ENCODE peak calls at places on chromosomes 16 and 17, in eight cellular contexts. G is fibroblast of the aortic adventitia, F is AG04450, M is kidney, J is RWPE1, W is omental fat pad, A is esophagus squamous epithelium, V is retinal pigment epithelial cell. C is an unnamed sample.

GRCh38 chr17:50626037-50626574 is 8.6 kb upstream of the ABCC3 start:
- DNase-seq in F (peak), V (peak), J (peak), M (peak), W (no peak), A (no peak), G (peak), C (peak)

GRCh38 chr17:39599665-39600468 is 7.9 kb downstream of the NEUROD2 start:
- DNase-seq in A (no peak), V (no peak), W (no peak), F (no peak), M (no peak), G (no peak), J (no peak), C (no peak)

GRCh38 chr16:68086336-68086821 is 1.2 kb downstream of the NFATC3 start:
- DNase-seq in J (peak), G (peak), M (no peak), V (no peak), F (no peak), W (no peak), A (no peak), C (no peak)

GRCh38 chr17:32110596-32110995 is 31.7 kb upstream of the RHOT1 start:
- DNase-seq in J (no peak), M (no peak), G (no peak), A (no peak), V (no peak), W (no peak), F (no peak), C (no peak)

GRCh38 chr16:2897110-2897509 is 14.1 kb downstream of the FLYWCH2 start:
- DNase-seq in V (no peak), W (no peak), M (peak), A (no peak), F (no peak), J (no peak), G (no peak), C (peak)

GRCh38 chr17:68310141-68310540 is 18.8 kb downstream of the ARSG start:
- DNase-seq in A (no peak), M (no peak), V (no peak), G (no peak), J (no peak), W (no peak), F (no peak), C (no peak)

GRCh38 chr17:8922451-8922850 is 43.1 kb downstream of the PIK3R5 start:
- DNase-seq in F (peak), A (no peak), J (peak), W (no peak), M (no peak), V (no peak), G (peak), C (no peak)

GRCh38 chr16:16938009-16938408 is 532.8 kb downstream of the XYLT1 start:
- DNase-seq in M (no peak), V (no peak), G (no peak), J (no peak), A (no peak), F (no peak), W (no peak), C (no peak)

GRCh38 chr17:40458851-40459482 is 15.7 kb downstream of the IGFBP4 start:
- DNase-seq in J (no peak), A (no peak), V (no peak), F (no peak), W (no peak), G (no peak), M (peak), C (no peak)

GRCh38 chr17:56317351-56318208 is 164.3 kb downstream of the ANKFN1 start:
- DNase-seq in M (no peak), V (no peak), A (no peak), W (no peak), F (no peak), G (no peak), J (no peak), C (no peak)

GRCh38 chr17:42845918-42846593 is 1.7 kb downstream of the AOC2 start:
- DNase-seq in V (no peak), A (no peak), W (no peak), J (no peak), G (no peak), M (no peak), F (no peak), C (peak)

GRCh38 chr17:66514227-66514806 is 211.9 kb downstream of the PRKCA start:
- DNase-seq in M (no peak), V (no peak), A (no peak), J (no peak), F (no peak), G (peak), W (no peak), C (no peak)

GRCh38 chr16:27189335-27189972 is 13.9 kb upstream of the KDM8 start:
- DNase-seq in J (no peak), A (no peak), W (no peak), V (no peak), G (no peak), F (no peak), M (no peak), C (no peak)

GRCh38 chr17:65472602-65473001 is 88.8 kb downstream of the AXIN2 start:
- DNase-seq in G (peak), J (no peak), V (peak), W (no peak), F (no peak), M (peak), A (no peak), C (no peak)

GRCh38 chr16:11386791-11387546 is 41.7 kb downstream of the RMI2 start:
- DNase-seq in F (no peak), M (peak), W (no peak), J (no peak), A (no peak), G (peak), V (no peak), C (peak)
- TF ChIP-seq CTCF in F (peak), M (no peak), W (no peak), J (no peak), A (no peak), G (peak), V (peak), C (peak)

GRCh38 chr17:76816590-76817135 is 51.5 kb upstream of the MGAT5B start:
- DNase-seq in G (peak), V (no peak), A (no peak), J (peak), M (no peak), W (no peak), F (peak), C (peak)
- TF ChIP-seq CTCF in G (peak), V (peak), A (no peak), J (peak), M (peak), W (no peak), F (peak), C (peak)

GRCh38 chr17:75428775-75429469 is 23.4 kb upstream of the GRB2 start:
- DNase-seq in J (peak), M (no peak), F (peak), G (peak), V (peak), A (no peak), W (no peak), C (no peak)

GRCh38 chr17:75433223-75433622 is 23.2 kb upstream of the TMEM94 start:
- DNase-seq in G (no peak), M (no peak), F (no peak), J (no peak), W (no peak), A (no peak), V (no peak), C (no peak)

GRCh38 chr17:75430159-75430748 is 24.8 kb upstream of the GRB2 start:
- DNase-seq in J (no peak), M (no peak), F (no peak), V (peak), W (no peak), A (no peak), G (peak), C (no peak)
- TF ChIP-seq CTCF in J (no peak), M (no peak), F (peak), V (no peak), W (no peak), A (no peak), G (no peak), C (no peak)

GRCh38 chr17:1783271-1783670 is 21.4 kb downstream of the SERPINF1 start:
- DNase-seq in J (no peak), M (peak), V (no peak), G (peak), A (no peak), W (no peak), F (no peak), C (no peak)

GRCh38 chr17:1786708-1787107 is 24.8 kb downstream of the SERPINF1 start:
- DNase-seq in W (no peak), M (peak), V (no peak), J (no peak), G (no peak), F (no peak), A (no peak), C (no peak)

GRCh38 chr17:1782171-1782567 is 20.3 kb downstream of the SERPINF1 start:
- DNase-seq in F (no peak), J (no peak), V (no peak), A (no peak), G (no peak), M (peak), W (no peak), C (no peak)

GRCh38 chr17:1785925-1786324 is 24.1 kb downstream of the SERPINF1 start:
- DNase-seq in G (no peak), M (peak), V (no peak), W (no peak), A (no peak), F (no peak), J (no peak), C (no peak)

DNA sequence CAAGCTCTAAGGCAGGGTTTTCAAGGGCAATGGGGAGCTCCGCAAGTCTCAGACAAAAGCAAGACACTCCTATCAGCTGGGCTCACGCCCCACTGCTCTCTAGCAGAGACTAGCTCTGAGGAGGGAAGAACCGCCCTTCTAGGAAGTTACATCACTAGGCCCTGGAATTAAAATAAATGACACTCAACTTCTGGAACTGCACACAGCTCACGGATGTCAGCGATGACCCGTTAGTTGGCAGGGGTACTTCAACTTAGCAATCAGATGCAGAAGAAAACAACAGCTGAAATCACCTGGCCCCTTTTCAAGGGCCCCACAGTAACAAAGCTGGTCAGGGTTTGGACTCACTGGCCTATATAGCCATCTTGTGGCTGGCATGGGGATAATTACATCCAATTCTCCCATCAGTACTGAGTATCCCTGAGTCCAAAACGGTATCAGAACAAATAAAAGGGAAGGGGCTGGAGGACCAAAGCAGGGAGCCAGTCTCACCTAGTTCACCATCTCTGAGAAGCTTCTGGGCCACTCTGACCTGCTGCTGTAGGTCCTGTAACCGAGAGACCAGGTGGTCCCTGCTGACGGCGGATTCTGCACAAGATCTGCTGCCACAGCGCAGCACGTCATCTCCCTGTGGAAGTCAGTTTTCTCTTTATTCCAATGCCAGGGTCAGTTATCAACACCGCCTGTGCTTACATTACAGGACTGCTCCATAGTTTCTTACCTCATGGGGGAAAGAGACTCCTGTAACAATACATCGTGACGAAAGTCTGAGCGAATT is 22.2 kb downstream of the SERPINF1 start:
- DNase-seq in M (peak), J (peak), G (peak), A (no peak), V (no peak), F (peak), W (peak), C (peak)
- TF ChIP-seq CTCF in M (peak), J (peak), G (peak), A (peak), V (peak), F (peak), W (no peak), C (peak)

GRCh38 chr16:70250748-70251650 is 741 bp downstream of the EXOSC6 start:
- DNase-seq in A (no peak), M (peak), W (no peak), F (no peak), J (peak), G (peak), V (no peak), C (peak)
- TF ChIP-seq CTCF in A (no peak), M (peak), W (no peak), F (no peak), J (no peak), G (no peak), V (no peak), C (peak)

GRCh38 chr16:10122546-10122945 is 59.7 kb downstream of the GRIN2A start:
- DNase-seq in F (no peak), G (no peak), W (no peak), A (no peak), V (no peak), J (peak), M (no peak), C (peak)
- TF ChIP-seq CTCF in F (no peak), G (peak), W (no peak), A (no peak), V (peak), J (no peak), M (peak), C (peak)

GRCh38 chr17:38559880-38560230 is 45.9 kb downstream of the SRCIN1 start:
- DNase-seq in V (no peak), F (no peak), G (no peak), J (no peak), A (no peak), M (no peak), W (no peak), C (no peak)

GRCh38 chr17:38558751-38559024 is 47.1 kb downstream of the SRCIN1 start:
- DNase-seq in A (no peak), V (no peak), F (no peak), W (no peak), M (no peak), G (no peak), J (no peak), C (no peak)

GRCh38 chr17:38557395-38557794 is 48.4 kb downstream of the SRCIN1 start:
- DNase-seq in M (no peak), J (no peak), F (no peak), W (no peak), V (no peak), G (no peak), A (no peak), C (no peak)

GRCh38 chr17:38559025-38559879 is 46.5 kb downstream of the SRCIN1 start:
- DNase-seq in G (peak), V (no peak), A (peak), M (peak), F (no peak), J (peak), W (peak), C (peak)

GRCh38 chr17:38557836-38558750 is 47.7 kb downstream of the SRCIN1 start:
- DNase-seq in W (peak), A (peak), M (peak), F (peak), V (peak), G (peak), J (peak), C (peak)
- TF ChIP-seq CTCF in W (no peak), A (peak), M (peak), F (peak), V (peak), G (peak), J (peak), C (peak)

C was measured in GM13977.